ENCODE peak calls at places on chromosomes 6 and 20, in six cellular contexts. E is IMR-90, F is GM12878, B is fibroblast of lung, V is GM23338, S is OCI-LY7. W is an unnamed sample.

GRCh38 chr6:2514965-2515543 is 235.7 kb downstream of the MYLK4 start:
- DNase-seq in S (no peak), E (no peak), B (no peak), F (no peak), V (no peak), W (no peak)

GRCh38 chr20:61576372-61576771 is 324.3 kb downstream of the CDH4 start:
- DNase-seq in S (no peak), E (no peak), F (no peak), V (no peak), B (no peak), W (no peak)

GRCh38 chr6:146224449-146224848 is 195.6 kb downstream of the GRM1 start:
- DNase-seq in E (no peak), F (no peak), B (no peak), S (no peak), V (no peak), W (no peak)

GRCh38 chr6:56091159-56091869 is 156.1 kb downstream of the COL21A1 start:
- DNase-seq in F (no peak), S (no peak), B (peak; percentile 91), E (peak; percentile 85), V (no peak), W (peak; percentile 15)

GRCh38 chr6:142357879-142358278 is 56.1 kb downstream of the ADGRG6 start:
- DNase-seq in F (no peak), S (no peak), B (no peak), E (peak; percentile 71), V (no peak), W (no peak)

GRCh38 chr6:125154184-125155135 is 887 bp downstream of the TPD52L1 start:
- DNase-seq in B (no peak), S (peak; percentile 4), F (no peak), V (peak; percentile 69), E (no peak), W (no peak)

GRCh38 chr6:157761331-157761921 is 61.6 kb upstream of the SNX9 start:
- DNase-seq in F (peak; percentile 90), B (peak; percentile 83), S (no peak), V (no peak), E (peak; percentile 76), W (no peak)

GRCh38 chr6:35093118-35093445 is 48.1 kb downstream of the TCP11 start:
- DNase-seq in S (no peak), E (peak; percentile 8), F (no peak), B (no peak), V (no peak), W (no peak)

GRCh38 chr6:154487367-154488275 is 22.9 kb downstream of the CNKSR3 start:
- DNase-seq in F (no peak), B (no peak), E (peak; percentile 31), V (no peak), S (no peak), W (no peak)

GRCh38 chr6:80543598-80544181 is 437.2 kb downstream of the BCKDHB start:
- DNase-seq in V (peak; percentile 28), F (no peak), S (no peak), E (peak; percentile 90), B (peak; percentile 39), W (no peak)

DNA sequence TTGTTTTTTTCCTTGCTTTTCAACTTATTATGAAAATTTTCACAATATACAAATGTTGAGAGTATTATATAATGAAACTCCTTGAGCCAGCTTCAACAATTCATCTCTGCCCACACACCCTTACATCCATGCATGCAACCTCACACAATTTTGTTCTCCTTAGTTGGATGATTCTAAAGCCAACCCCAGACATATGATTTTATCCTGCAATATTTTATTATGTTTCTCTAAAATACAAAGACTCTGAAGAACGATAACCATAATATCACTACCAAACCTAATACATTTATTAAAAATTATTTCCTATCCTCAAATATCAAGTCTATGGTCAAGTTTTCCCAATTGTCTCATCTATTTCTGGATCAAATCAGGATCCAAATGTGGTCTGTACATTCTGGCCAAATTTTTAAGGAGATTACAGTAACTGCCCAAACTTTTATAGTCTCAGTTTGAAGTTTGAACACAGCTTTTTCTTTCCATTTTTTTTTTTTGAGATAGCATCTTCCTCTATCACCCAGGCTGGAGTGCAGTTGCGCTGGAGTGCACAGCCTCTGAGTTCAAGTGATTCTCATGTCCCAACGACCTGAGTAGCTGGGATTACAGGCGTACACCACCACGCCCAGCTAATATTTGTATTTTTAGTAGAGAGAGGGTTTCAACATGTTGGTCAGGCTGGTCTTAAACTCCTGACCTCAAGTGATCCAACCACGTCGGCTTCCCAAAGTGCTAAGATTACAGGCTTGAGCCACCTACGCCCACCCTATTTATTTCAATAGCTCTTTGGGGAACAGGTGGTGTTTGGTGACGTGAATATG is 85.1 kb upstream of the CARMIL1 start:
- DNase-seq in F (no peak), S (no peak), B (peak; percentile 14), V (no peak), E (no peak), W (no peak)
- H2AFZ ChIP-seq in F (no peak overlapping the region), S (no peak overlapping the region), B (no peak overlapping the region), V (peak overlapping the region; percentile 24), E (no peak overlapping the region), W (no peak overlapping the region)

GRCh38 chr6:28141500-28142329 is at the start of gene ZKSCAN8:
- DNase-seq in F (peak; percentile 78), V (peak; percentile 99), B (peak; percentile 91), E (peak; percentile 86), S (peak; percentile 96), W (no peak)
- H2AFZ ChIP-seq in F (peak within 1 kb of the TSS; percentile 97), V (peak within 1 kb of the TSS; percentile 89), B (peak within 1 kb of the TSS; percentile 100), E (peak within 1 kb of the TSS; percentile 99), S (peak within 1 kb of the TSS; percentile 79), W (peak within 1 kb of the TSS; percentile 98)

GRCh38 chr6:113824411-113824810 is 32.7 kb upstream of the MARCKS start:
- DNase-seq in V (no peak), F (no peak), B (peak; percentile 64), S (no peak), E (peak; percentile 57), W (no peak)
- H2AFZ ChIP-seq in V (no peak overlapping the region), F (no peak overlapping the region), B (no peak overlapping the region), S (no peak overlapping the region), E (no peak overlapping the region), W (no peak overlapping the region)

GRCh38 chr6:33198853-33199436 is 1.5 kb downstream of the RXRB start:
- DNase-seq in B (no peak), F (no peak), E (no peak), S (no peak), V (no peak), W (no peak)

GRCh38 chr6:33201147-33201545 is 479 bp downstream of the SLC39A7 start:
- DNase-seq in S (no peak), B (no peak), F (no peak), V (no peak), E (no peak), W (no peak)

GRCh38 chr6:33201935-33202334 is 1.3 kb downstream of the SLC39A7 start:
- DNase-seq in V (no peak), E (no peak), F (no peak), S (no peak), B (no peak), W (no peak)

GRCh38 chr6:33199687-33200233 is 705 bp downstream of the RXRB start:
- DNase-seq in E (peak; percentile 35), V (peak; percentile 92), F (no peak), S (peak; percentile 82), B (peak; percentile 64), W (no peak)

DNA sequence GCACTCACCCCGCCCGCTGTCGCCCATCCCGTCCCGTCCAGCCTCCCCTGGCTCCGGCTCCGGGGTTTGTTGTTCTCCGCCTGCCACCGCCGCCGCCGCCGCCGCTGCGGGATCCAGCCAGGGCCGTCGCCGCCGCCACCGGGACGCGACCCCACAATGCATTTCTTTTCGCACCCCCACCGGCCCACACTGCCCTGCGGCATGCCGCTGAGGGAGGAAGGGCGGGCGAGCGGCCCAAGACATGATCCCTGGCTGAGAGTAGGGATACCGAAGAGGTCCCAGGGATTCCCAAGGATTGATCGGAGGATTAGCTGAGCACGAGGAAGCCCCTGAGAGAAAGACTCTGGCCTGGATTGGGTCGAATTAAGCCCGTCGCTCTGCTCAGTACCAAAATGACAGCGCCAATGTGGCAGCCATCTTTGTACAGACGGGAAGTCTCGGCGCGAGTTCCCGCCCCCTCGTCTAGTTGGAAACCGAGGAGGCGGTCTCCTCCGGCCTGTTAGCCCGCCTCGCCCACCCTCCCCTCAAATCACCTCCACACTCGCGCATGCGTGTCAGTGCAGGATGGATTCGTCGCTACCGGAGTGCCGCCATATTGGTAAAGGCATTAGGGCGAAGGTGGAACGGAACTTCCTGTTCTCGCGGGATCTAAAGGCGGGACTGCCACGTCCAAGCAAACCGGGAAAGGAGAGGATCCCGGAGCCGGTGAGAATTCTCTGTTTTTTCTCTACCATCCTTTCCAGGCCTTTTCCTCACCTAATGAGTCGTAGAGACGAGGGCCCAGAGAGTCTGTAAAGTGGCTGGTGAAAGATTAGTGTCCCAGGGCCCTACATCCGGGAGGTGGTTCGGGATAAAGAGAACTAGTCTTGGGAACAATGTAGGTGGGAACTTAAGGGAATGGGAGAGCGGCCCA is at the start of the genes RXRB and SLC39A7:
- DNase-seq in S (peak; percentile 99), V (peak; percentile 99), B (peak; percentile 99), F (peak; percentile 99), E (peak; percentile 99), W (peak; percentile 91)
- H2AFZ ChIP-seq in S (peak within 1 kb of the TSS; percentile 79), V (peak within 1 kb of the TSS; percentile 98), B (peak within 1 kb of the TSS; percentile 93), F (peak within 1 kb of the TSS; percentile 97), E (peak within 1 kb of the TSS; percentile 99), W (peak within 1 kb of the TSS; percentile 97)